ENCODE peak calls at places on chromosomes 11 and 22, in seven cellular contexts. A is heart left ventricle; I is psoas muscle; B is heart right ventricle; M is upper lobe of right lung; F is thyroid gland; E is effector memory CD4-positive, alpha-beta T cell. O is an unnamed sample.

GRCh38 chr22:26672590-26673468 is 15.4 kb downstream of the MIAT start:
- DNase-seq in M (peak; percentile 94), F (peak; percentile 92), A (peak; percentile 95), I (peak; percentile 92), E (peak; percentile 89), B (peak; percentile 93), O (peak; percentile 91)

GRCh38 chr11:64490562-64491216 is 100.3 kb upstream of the SLC22A12 start:
- DNase-seq in I (no peak), F (no peak), A (no peak), M (no peak), E (no peak), B (no peak), O (no peak)

GRCh38 chr22:37212174-37212906 is at the start of gene SSTR3:
- DNase-seq in E (no peak), B (no peak), A (no peak), M (peak; percentile 62), F (no peak), I (no peak), O (no peak)

GRCh38 chr22:37243402-37244113 is 511 bp downstream of the RAC2 start:
- DNase-seq in I (no peak), A (no peak), E (no peak), M (no peak), F (no peak), B (no peak), O (no peak)

GRCh38 chr11:12397953-12398352 is 20.6 kb downstream of the PARVA start:
- DNase-seq in F (no peak), I (peak; percentile 33), A (peak; percentile 82), M (no peak), E (no peak), B (peak; percentile 62), O (no peak)

GRCh38 chr11:29272019-29272654 is 744.7 kb downstream of the KCNA4 start:
- DNase-seq in E (no peak), F (no peak), M (no peak), B (no peak), A (no peak), I (no peak), O (no peak)

GRCh38 chr22:19423906-19424500 is 7.5 kb downstream of the HIRA start:
- DNase-seq in M (no peak), B (no peak), A (no peak), I (no peak), E (no peak), F (no peak), O (no peak)

GRCh38 chr11:115643491-115643995 is 139.3 kb upstream of the CADM1 start:
- DNase-seq in E (no peak), F (peak; percentile 11), A (no peak), I (no peak), B (no peak), M (no peak), O (no peak)

GRCh38 chr22:31046591-31047226 is 34.4 kb upstream of the SMTN start:
- DNase-seq in A (peak; percentile 87), B (peak; percentile 93), I (peak; percentile 63), F (peak; percentile 41), E (no peak), M (peak; percentile 65), O (peak; percentile 46)

GRCh38 chr11:77174559-77174958 is 46.5 kb downstream of the MYO7A start:
- DNase-seq in E (no peak), B (no peak), F (no peak), I (no peak), M (no peak), A (no peak), O (no peak)

GRCh38 chr22:28983190-28983589 is 78.4 kb downstream of the C22orf31 start:
- DNase-seq in M (no peak), E (no peak), F (no peak), A (no peak), I (no peak), B (no peak), O (no peak)

GRCh38 chr11:37061426-37061825 is 463.4 kb upstream of the RAG2 start:
- DNase-seq in F (no peak), E (no peak), B (no peak), A (no peak), I (no peak), M (no peak), O (no peak)

GRCh38 chr11:65802841-65803240 is 16.0 kb downstream of the OVOL1 start:
- DNase-seq in B (no peak), A (no peak), I (no peak), E (no peak), F (no peak), M (no peak), O (no peak)

GRCh38 chr11:501001-501682 is 5.9 kb downstream of the RNH1 start:
- DNase-seq in E (no peak), B (no peak), F (no peak), A (peak; percentile 55), M (no peak), I (no peak), O (no peak)

GRCh38 chr22:48258108-48258705 is 1495.8 kb downstream of the TBC1D22A start:
- DNase-seq in B (no peak), I (no peak), F (no peak), E (no peak), A (no peak), M (no peak), O (no peak)

GRCh38 chr22:48031589-48031988 is 1269.1 kb downstream of the TBC1D22A start:
- DNase-seq in I (no peak), B (no peak), M (no peak), E (no peak), A (no peak), F (no peak), O (no peak)

GRCh38 chr11:128544625-128545024 is 42.7 kb downstream of the ETS1 start:
- DNase-seq in M (no peak), A (no peak), B (no peak), E (no peak), I (no peak), F (peak; percentile 46), O (no peak)

GRCh38 chr22:35956850-35957249 is 71.8 kb downstream of the RBFOX2 start:
- DNase-seq in M (no peak), F (no peak), A (no peak), B (no peak), E (no peak), I (no peak), O (no peak)

GRCh38 chr11:3104961-3105790 is 48.0 kb upstream of the CARS1 start:
- DNase-seq in M (peak; percentile 60), A (no peak), I (no peak), B (no peak), F (no peak), E (no peak), O (no peak)

GRCh38 chr11:134639586-134640330 is 227.7 kb upstream of the B3GAT1 start:
- DNase-seq in A (no peak), M (peak; percentile 72), B (no peak), I (no peak), F (peak; percentile 63), E (no peak), O (no peak)

GRCh38 chr22:31248138-31248745 is 36.1 kb downstream of the LIMK2 start:
- DNase-seq in F (peak; percentile 91), M (peak; percentile 85), A (peak; percentile 82), B (peak; percentile 81), I (peak; percentile 77), E (peak; percentile 24), O (peak; percentile 55)

GRCh38 chr11:36753960-36754359 is 155.9 kb upstream of the RAG2 start:
- DNase-seq in M (no peak), I (no peak), A (no peak), F (no peak), E (no peak), B (no peak), O (no peak)

DNA sequence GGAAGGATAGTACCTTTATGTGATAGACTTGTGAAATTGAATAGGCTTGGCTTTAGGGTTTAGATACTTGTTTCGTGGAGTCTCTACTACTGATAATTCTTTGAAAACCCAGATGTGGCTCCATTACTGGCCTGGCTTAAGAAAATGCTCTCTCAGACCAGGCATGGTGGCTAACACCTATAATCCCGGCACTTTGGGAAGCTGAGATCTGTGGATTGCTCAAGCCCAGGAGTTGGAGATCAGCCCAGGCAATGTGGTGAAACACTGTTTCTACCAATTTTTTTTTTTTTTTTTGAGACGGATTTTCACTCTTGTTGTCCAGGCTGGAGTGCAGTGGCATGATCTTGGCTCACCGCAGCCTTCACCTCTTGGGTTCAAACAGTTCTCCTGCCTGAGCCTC is 40.9 kb downstream of the ATG13 start:
- DNase-seq in F (peak; percentile 19), I (peak; percentile 70), B (no peak), M (no peak), E (no peak), A (peak; percentile 61), O (no peak)
- H3K27ac ChIP-seq in F (peak overlapping the region; percentile 51), I (no peak overlapping the region), B (peak overlapping the region; percentile 22), M (no peak overlapping the region), E (no peak overlapping the region), A (peak overlapping the region; percentile 30), O (peak overlapping the region; percentile 43)

GRCh38 chr11:106770489-106771100 is 247.7 kb downstream of the GUCY1A2 start:
- DNase-seq in M (no peak), A (no peak), E (no peak), B (no peak), I (no peak), F (no peak), O (no peak)

GRCh38 chr11:106763516-106763915 is 254.8 kb downstream of the GUCY1A2 start:
- DNase-seq in M (no peak), I (no peak), B (no peak), E (no peak), F (no peak), A (no peak), O (no peak)

GRCh38 chr11:106761240-106761639 is 257.0 kb downstream of the GUCY1A2 start:
- DNase-seq in A (no peak), F (no peak), I (no peak), M (no peak), B (no peak), E (no peak), O (no peak)

GRCh38 chr11:106761745-106762144 is 256.5 kb downstream of the GUCY1A2 start:
- DNase-seq in E (no peak), A (no peak), I (no peak), B (no peak), M (no peak), F (no peak), O (no peak)

GRCh38 chr11:106765849-106766248 is 252.4 kb downstream of the GUCY1A2 start:
- DNase-seq in E (no peak), M (no peak), B (no peak), I (no peak), A (no peak), F (no peak), O (no peak)
- H3K4me1 ChIP-seq in E (no peaks in the 10 kb centered on the region), M (no peaks in the 10 kb centered on the region), B (no peaks in the 10 kb centered on the region), I (no peaks in the 10 kb centered on the region), A (no peaks in the 10 kb centered on the region), F (no peaks in the 10 kb centered on the region), O (no peaks in the 10 kb centered on the region)

DNA sequence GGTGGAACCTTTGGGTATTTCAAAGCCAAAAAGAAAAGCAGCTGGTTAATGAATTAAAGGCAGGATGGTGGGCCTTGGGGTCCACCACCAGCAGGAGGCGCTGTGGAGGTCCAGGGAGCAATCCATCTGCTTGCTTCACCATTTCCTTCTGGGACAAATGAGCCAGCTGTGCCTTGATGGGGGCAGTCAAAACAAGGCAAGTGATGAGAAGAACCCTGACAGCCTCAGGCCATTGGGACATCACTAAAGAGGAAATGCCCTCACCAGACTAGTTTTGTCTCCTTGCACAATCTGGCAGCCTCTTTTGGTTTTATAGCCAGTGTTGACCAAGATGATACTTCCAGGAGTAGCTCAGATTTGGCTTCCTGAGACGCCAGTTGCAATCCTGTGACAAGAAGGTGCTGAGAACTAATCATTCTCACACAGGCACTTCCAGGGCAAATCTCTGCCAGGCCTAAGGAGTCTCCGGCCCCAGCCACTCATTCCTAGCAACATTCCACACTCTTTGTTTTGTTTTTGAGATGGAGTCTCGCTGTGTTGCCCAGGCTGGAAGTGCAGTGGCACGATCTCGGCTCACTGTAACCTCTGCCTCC is 38.2 kb upstream of the WEE1 start:
- DNase-seq in M (peak; percentile 90), A (peak; percentile 77), I (peak; percentile 83), B (peak; percentile 72), F (peak; percentile 52), E (peak; percentile 60), O (peak; percentile 82)
- H3K27ac ChIP-seq in M (no peak overlapping the region), A (no peak overlapping the region), I (peak overlapping the region; percentile 23), B (no peak overlapping the region), F (peak overlapping the region; percentile 60), E (no peak overlapping the region), O (peak overlapping the region; percentile 36)

GRCh38 chr11:71580057-71581003 is 2.3 kb downstream of the KRTAP5-11 start:
- DNase-seq in B (peak; percentile 77), I (peak; percentile 35), F (peak; percentile 80), E (no peak), A (peak; percentile 71), M (no peak), O (peak; percentile 36)
- H3K4me1 ChIP-seq in B (no peaks in the 10 kb centered on the region), I (no peaks in the 10 kb centered on the region), F (no peaks in the 10 kb centered on the region), E (no peaks in the 10 kb centered on the region), A (no peaks in the 10 kb centered on the region), M (no peaks in the 10 kb centered on the region), O (no peaks in the 10 kb centered on the region)

O was measured in gastrocnemius medialis.